ENCODE peak calls at places on chromosomes 13 and 19, in seven cellular contexts. I, D, A, Y, E, C and P are unnamed samples.

GRCh38 chr19:33303791-33304759 is 1.7 kb upstream of the CEBPA start:
- DNase-seq in I (no peak), D (peak; percentile 8), A (no peak), Y (no peak), E (no peak), C (no peak), P (no peak)

GRCh38 chr13:113936566-113936965 is 37.3 kb downstream of the C13orf46 start:
- DNase-seq in I (no peak), D (no peak), A (no peak), Y (no peak), E (no peak), C (no peak), P (no peak)

GRCh38 chr19:42380155-42380554 is 9.9 kb downstream of the CNFN start:
- DNase-seq in I (no peak), D (no peak), A (no peak), Y (no peak), E (no peak), C (no peak), P (no peak)

GRCh38 chr13:112452380-112453206 is 76.4 kb downstream of the SPACA7 start:
- DNase-seq in I (peak; percentile 45), D (no peak), A (no peak), Y (no peak), E (no peak), C (no peak), P (no peak)

GRCh38 chr13:27794921-27795717 is 2.8 kb downstream of the GSX1 start:
- DNase-seq in I (peak; percentile 68), D (no peak), A (no peak), Y (no peak), E (no peak), C (no peak), P (no peak)

GRCh38 chr13:103430368-103430767 is 364.2 kb upstream of the SLC10A2 start:
- DNase-seq in I (no peak), D (no peak), A (no peak), Y (no peak), E (no peak), C (no peak), P (no peak)

GRCh38 chr19:3618144-3618810 is 8.3 kb downstream of the CACTIN start:
- DNase-seq in I (peak; percentile 96), D (peak; percentile 93), A (peak; percentile 12), Y (no peak), E (peak; percentile 38), C (no peak), P (no peak)

GRCh38 chr13:34416833-34417425 is 525.1 kb upstream of the NBEA start:
- DNase-seq in I (no peak), D (no peak), A (no peak), Y (no peak), E (no peak), C (no peak), P (no peak)

GRCh38 chr13:76825415-76825814 is 60.8 kb downstream of the KCTD12 start:
- DNase-seq in I (no peak), D (no peak), A (no peak), Y (no peak), E (no peak), C (no peak), P (no peak)

GRCh38 chr19:15995536-15995935 is 46.7 kb downstream of the OR10H4 start:
- DNase-seq in I (no peak), D (no peak), A (no peak), Y (no peak), E (no peak), C (no peak), P (no peak)

GRCh38 chr13:24716011-24716410 is 35.8 kb downstream of the ATP12A start:
- DNase-seq in I (no peak), D (no peak), A (no peak), Y (no peak), E (no peak), C (no peak), P (no peak)

GRCh38 chr13:87669379-87669978 is 1.7 kb upstream of the SLITRK5 start:
- DNase-seq in I (no peak), D (no peak), A (no peak), Y (peak; percentile 9), E (peak; percentile 6), C (no peak), P (peak; percentile 66)

GRCh38 chr19:45753548-45753947 is 15.5 kb downstream of the SIX5 start:
- DNase-seq in I (peak; percentile 77), D (no peak), A (no peak), Y (no peak), E (no peak), C (no peak), P (no peak)

GRCh38 chr19:14383898-14384669 is 2.8 kb downstream of the ADGRE5 start:
- DNase-seq in I (no peak), D (peak; percentile 80), A (no peak), Y (no peak), E (no peak), C (no peak), P (no peak)

GRCh38 chr19:10111405-10111811 is at the start of gene P2RY11:
- DNase-seq in I (no peak), D (no peak), A (peak; percentile 75), Y (no peak), E (no peak), C (no peak), P (no peak)

GRCh38 chr13:98142427-98143156 is at the start of gene FARP1:
- DNase-seq in I (peak; percentile 87), D (peak; percentile 49), A (no peak), Y (peak; percentile 62), E (peak; percentile 55), C (peak; percentile 27), P (no peak)

GRCh38 chr13:50075619-50076097 is 60.4 kb downstream of the KCNRG start:
- DNase-seq in I (no peak), D (no peak), A (no peak), Y (no peak), E (peak; percentile 47), C (no peak), P (no peak)

GRCh38 chr19:3880471-3881271 is at the start of gene ATCAY:
- DNase-seq in I (peak; percentile 71), D (peak; percentile 20), A (no peak), Y (no peak), E (no peak), C (no peak), P (no peak)

GRCh38 chr13:25171517-25172302 is at the start of gene AMER2:
- DNase-seq in I (peak; percentile 64), D (no peak), A (no peak), Y (no peak), E (peak; percentile 21), C (no peak), P (no peak)

GRCh38 chr19:4301590-4302237 is 475 bp downstream of the TMIGD2 start:
- DNase-seq in I (no peak), D (no peak), A (no peak), Y (no peak), E (no peak), C (no peak), P (no peak)

DNA sequence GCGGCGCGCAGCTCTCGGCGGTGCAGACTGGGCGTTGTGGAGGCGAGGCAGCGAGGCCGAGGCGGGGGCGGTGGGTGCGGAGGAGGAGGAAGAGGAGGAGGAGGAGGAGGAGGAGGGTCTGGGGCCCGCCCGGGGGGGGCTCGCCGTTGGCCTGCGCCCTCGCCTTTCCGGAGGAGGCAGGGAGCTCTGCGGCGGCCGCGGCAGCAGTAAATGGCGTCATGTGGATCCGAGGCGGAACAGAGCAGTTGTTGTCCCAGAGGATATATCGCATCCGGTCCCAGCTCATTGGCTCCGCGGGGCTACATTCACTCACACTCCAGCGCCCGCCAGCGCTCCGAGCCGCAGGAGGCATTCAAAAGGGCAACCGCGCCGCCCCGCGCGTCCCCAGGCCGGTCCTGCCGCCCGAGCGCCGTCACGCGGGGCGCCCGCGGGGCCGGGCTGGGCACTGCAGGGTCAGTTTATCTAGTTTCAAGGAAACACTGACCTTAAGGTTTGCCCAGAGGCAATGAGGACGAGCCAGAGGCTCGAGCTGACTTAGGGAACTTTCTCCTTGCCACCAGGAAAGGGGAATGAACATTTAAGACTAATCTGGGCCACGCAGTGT is at the start of gene SPRY2:
- DNase-seq in I (peak; percentile 85), D (peak; percentile 78), A (no peak), Y (peak; percentile 94), E (peak; percentile 97), C (peak; percentile 68), P (no peak)
- TF ChIP-seq EZH2 in I (no peak), D (no peak), A (no peak), Y (no peak), E (no peak), C (no peak), P (no peak)

GRCh38 chr13:44921931-44922758 is 67.1 kb downstream of the NUFIP1 start:
- DNase-seq in I (no peak), D (no peak), A (no peak), Y (peak; percentile 81), E (peak; percentile 55), C (peak; percentile 29), P (no peak)
- TF ChIP-seq POLR2AphosphoS5 in I (no peak), D (no peak), A (no peak), Y (no peak), E (peak; percentile 16), C (no peak), P (no peak)

DNA sequence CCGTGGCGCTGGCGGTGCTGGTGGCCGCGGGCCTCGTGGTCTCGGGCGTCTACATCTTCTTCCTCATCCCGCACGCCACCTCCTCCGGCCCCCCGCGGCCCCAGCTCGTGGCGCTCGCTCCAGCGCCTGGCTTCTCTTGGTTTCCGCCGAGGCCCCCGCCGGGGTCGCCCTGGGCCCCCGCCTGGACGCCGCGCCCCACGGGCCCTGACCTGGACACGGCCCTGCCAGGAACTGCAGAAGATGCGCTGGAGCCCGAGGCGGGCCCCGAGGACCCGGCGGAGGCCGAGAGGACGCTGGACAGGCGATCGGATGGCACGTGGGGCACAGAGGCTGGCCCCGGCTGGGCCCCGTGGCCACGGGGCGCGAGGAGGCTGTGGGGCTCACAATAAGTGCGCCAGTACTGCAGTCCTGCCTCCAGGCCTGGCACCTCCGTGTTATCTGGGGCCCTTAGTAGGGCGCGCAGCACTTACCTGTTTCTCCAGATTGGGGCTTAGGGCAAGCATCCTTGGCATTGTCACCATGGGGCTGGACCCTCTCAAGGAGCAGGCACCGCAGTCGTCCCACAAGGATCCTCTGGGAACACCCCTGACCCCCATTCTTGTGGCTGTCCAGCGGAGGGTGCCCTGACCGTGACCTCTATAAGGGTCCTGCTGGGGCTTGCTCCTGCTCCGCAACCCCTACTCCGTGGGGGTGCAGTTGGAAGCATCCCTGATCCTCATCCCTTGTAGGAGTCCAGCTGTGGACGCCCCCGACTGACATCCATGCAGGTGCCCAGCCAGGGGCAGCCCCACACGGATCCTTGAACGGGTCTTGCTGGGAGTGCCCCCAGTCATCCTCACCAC is 1.5 kb downstream of the RNF225 start:
- DNase-seq in I (peak; percentile 67), D (peak; percentile 11), A (no peak), Y (no peak), E (no peak), C (no peak), P (no peak)
- H3K9ac ChIP-seq in I (no peak overlapping the region), D (peak overlapping the region; percentile 49), A (no peak overlapping the region), Y (no peak overlapping the region), E (no peak overlapping the region), C (no peak overlapping the region), P (no peak overlapping the region)

DNA sequence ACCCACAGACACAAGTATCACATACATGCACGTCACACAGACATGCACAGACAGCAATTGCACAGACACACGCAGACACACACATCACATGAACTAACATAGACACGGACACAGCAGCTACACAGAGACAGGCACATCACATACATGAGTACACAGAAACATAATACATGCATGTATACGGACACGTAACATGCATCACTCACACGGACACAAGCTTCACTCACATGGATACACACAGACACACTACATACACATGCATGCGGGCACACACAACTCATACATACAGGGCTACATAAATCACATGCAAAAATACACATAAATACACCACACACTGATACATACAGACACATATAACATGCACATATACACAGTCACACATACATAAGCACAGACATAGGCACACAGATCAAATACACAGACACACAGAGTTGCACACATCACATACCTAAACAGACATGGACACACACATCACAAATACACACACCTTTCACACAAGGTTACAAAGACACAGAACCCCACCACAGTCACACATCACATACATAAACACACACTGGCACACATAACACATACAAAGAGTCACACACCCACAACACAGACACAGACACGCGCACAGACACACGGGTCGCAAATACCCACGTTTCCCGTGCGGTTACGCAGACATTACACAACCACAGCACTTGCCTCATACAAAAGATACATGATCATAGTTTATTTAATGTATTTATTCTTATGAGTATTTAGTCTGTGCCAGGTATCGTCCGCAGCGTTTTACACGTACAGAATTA is 1.1 kb upstream of the LMTK3 start:
- DNase-seq in I (no peak), D (no peak), A (no peak), Y (no peak), E (no peak), C (no peak), P (no peak)
- TF ChIP-seq EZH2 in I (peak; percentile 14), D (no peak), A (no peak), Y (no peak), E (peak; percentile 57), C (no peak), P (no peak)